ENCODE peak calls at places on chromosomes 2 and 18, in four cellular contexts. One of them, this sample, is unnamed.

GRCh38 chr18:48806551-48807261 is 144.1 kb downstream of the SMAD7 start:
- DNase-seq in tibial nerve: no peak
- DNase-seq in effector memory CD4-positive, alpha-beta T cell: peak
- DNase-seq in A549: no peak
- DNase-seq in this sample: no peak

GRCh38 chr18:40868110-40868858 is 1086.8 kb upstream of the PIK3C3 start:
- DNase-seq in tibial nerve: no peak
- DNase-seq in effector memory CD4-positive, alpha-beta T cell: no peak
- DNase-seq in A549: peak
- DNase-seq in this sample: no peak

GRCh38 chr2:67565761-67566160 is 168.6 kb downstream of the ETAA1 start:
- DNase-seq in tibial nerve: no peak
- DNase-seq in effector memory CD4-positive, alpha-beta T cell: no peak
- DNase-seq in A549: no peak
- DNase-seq in this sample: no peak

GRCh38 chr18:49041677-49042570 is 91.2 kb upstream of the SMAD7 start:
- DNase-seq in tibial nerve: peak
- DNase-seq in effector memory CD4-positive, alpha-beta T cell: peak
- DNase-seq in A549: no peak
- DNase-seq in this sample: no peak

GRCh38 chr2:211766689-211767088 is 771.9 kb downstream of the ERBB4 start:
- DNase-seq in tibial nerve: no peak
- DNase-seq in effector memory CD4-positive, alpha-beta T cell: no peak
- DNase-seq in A549: no peak
- DNase-seq in this sample: no peak

GRCh38 chr18:26700201-26700600 is 151.8 kb upstream of the KCTD1 start:
- DNase-seq in tibial nerve: no peak
- DNase-seq in effector memory CD4-positive, alpha-beta T cell: no peak
- DNase-seq in A549: no peak
- DNase-seq in this sample: no peak

GRCh38 chr2:8197825-8198224 is 484.0 kb upstream of the ID2 start:
- DNase-seq in tibial nerve: no peak
- DNase-seq in effector memory CD4-positive, alpha-beta T cell: no peak
- DNase-seq in A549: no peak
- DNase-seq in this sample: no peak

GRCh38 chr2:52456759-52457377 is 1310.7 kb upstream of the CHAC2 start:
- DNase-seq in tibial nerve: no peak
- DNase-seq in effector memory CD4-positive, alpha-beta T cell: no peak
- DNase-seq in A549: no peak
- DNase-seq in this sample: no peak

GRCh38 chr2:45011621-45012602 is 2.7 kb upstream of the SIX2 start:
- DNase-seq in tibial nerve: no peak
- DNase-seq in effector memory CD4-positive, alpha-beta T cell: no peak
- DNase-seq in A549: no peak
- DNase-seq in this sample: no peak

GRCh38 chr2:65835106-65835505 is 402.7 kb upstream of the SPRED2 start:
- DNase-seq in tibial nerve: no peak
- DNase-seq in effector memory CD4-positive, alpha-beta T cell: no peak
- DNase-seq in A549: no peak
- DNase-seq in this sample: no peak

GRCh38 chr2:57906152-57906732 is 140.4 kb upstream of the VRK2 start:
- DNase-seq in tibial nerve: no peak
- DNase-seq in effector memory CD4-positive, alpha-beta T cell: no peak
- DNase-seq in A549: peak
- DNase-seq in this sample: no peak

GRCh38 chr2:53129851-53130250 is 637.8 kb upstream of the CHAC2 start:
- DNase-seq in tibial nerve: no peak
- DNase-seq in effector memory CD4-positive, alpha-beta T cell: no peak
- DNase-seq in A549: no peak
- DNase-seq in this sample: no peak

GRCh38 chr2:72863046-72863445 is 24.2 kb upstream of the SPR start:
- DNase-seq in tibial nerve: no peak
- DNase-seq in effector memory CD4-positive, alpha-beta T cell: no peak
- DNase-seq in A549: no peak
- DNase-seq in this sample: no peak

GRCh38 chr2:236876642-236877041 is 209.0 kb upstream of the COPS8 start:
- DNase-seq in tibial nerve: no peak
- DNase-seq in effector memory CD4-positive, alpha-beta T cell: no peak
- DNase-seq in A549: no peak
- DNase-seq in this sample: no peak

GRCh38 chr18:23276456-23276855 is 141.2 kb downstream of the CABLES1 start:
- DNase-seq in tibial nerve: no peak
- DNase-seq in effector memory CD4-positive, alpha-beta T cell: no peak
- DNase-seq in A549: no peak
- DNase-seq in this sample: no peak

GRCh38 chr2:148907085-148907785 is 32.2 kb downstream of the KIF5C start:
- DNase-seq in tibial nerve: no peak
- DNase-seq in effector memory CD4-positive, alpha-beta T cell: no peak
- DNase-seq in A549: no peak
- DNase-seq in this sample: no peak

GRCh38 chr2:30492185-30492584 is 45.1 kb downstream of the LCLAT1 start:
- DNase-seq in tibial nerve: no peak
- DNase-seq in effector memory CD4-positive, alpha-beta T cell: no peak
- DNase-seq in A549: no peak
- DNase-seq in this sample: no peak

GRCh38 chr2:27051902-27052645 is 606 bp downstream of the AGBL5 start:
- DNase-seq in tibial nerve: no peak
- DNase-seq in effector memory CD4-positive, alpha-beta T cell: no peak
- DNase-seq in A549: peak
- DNase-seq in this sample: no peak

GRCh38 chr2:69092857-69093256 is 79.9 kb downstream of the ANTXR1 start:
- DNase-seq in tibial nerve: no peak
- DNase-seq in effector memory CD4-positive, alpha-beta T cell: no peak
- DNase-seq in A549: no peak
- DNase-seq in this sample: no peak

GRCh38 chr2:105324732-105325131 is 4.8 kb downstream of the TGFBRAP1 start:
- DNase-seq in tibial nerve: no peak
- DNase-seq in effector memory CD4-positive, alpha-beta T cell: no peak
- DNase-seq in A549: no peak
- DNase-seq in this sample: no peak

GRCh38 chr2:10465915-10466314 is 17.8 kb upstream of the ODC1 start:
- DNase-seq in tibial nerve: no peak
- DNase-seq in effector memory CD4-positive, alpha-beta T cell: no peak
- DNase-seq in A549: no peak
- DNase-seq in this sample: no peak

GRCh38 chr18:36693931-36694661 is 134.7 kb downstream of the TPGS2 start:
- DNase-seq in tibial nerve: no peak
- DNase-seq in effector memory CD4-positive, alpha-beta T cell: no peak
- DNase-seq in A549: no peak
- DNase-seq in this sample: no peak

GRCh38 chr18:36685580-36685979 is 143.2 kb downstream of the TPGS2 start:
- DNase-seq in tibial nerve: no peak
- DNase-seq in effector memory CD4-positive, alpha-beta T cell: no peak
- DNase-seq in A549: no peak
- DNase-seq in this sample: no peak

GRCh38 chr18:36692909-36693308 is 135.9 kb downstream of the TPGS2 start:
- DNase-seq in tibial nerve: no peak
- DNase-seq in effector memory CD4-positive, alpha-beta T cell: no peak
- DNase-seq in A549: no peak
- DNase-seq in this sample: no peak

GRCh38 chr18:36692331-36692730 is 136.5 kb downstream of the TPGS2 start:
- DNase-seq in tibial nerve: no peak
- DNase-seq in effector memory CD4-positive, alpha-beta T cell: no peak
- DNase-seq in A549: no peak
- DNase-seq in this sample: no peak

DNA sequence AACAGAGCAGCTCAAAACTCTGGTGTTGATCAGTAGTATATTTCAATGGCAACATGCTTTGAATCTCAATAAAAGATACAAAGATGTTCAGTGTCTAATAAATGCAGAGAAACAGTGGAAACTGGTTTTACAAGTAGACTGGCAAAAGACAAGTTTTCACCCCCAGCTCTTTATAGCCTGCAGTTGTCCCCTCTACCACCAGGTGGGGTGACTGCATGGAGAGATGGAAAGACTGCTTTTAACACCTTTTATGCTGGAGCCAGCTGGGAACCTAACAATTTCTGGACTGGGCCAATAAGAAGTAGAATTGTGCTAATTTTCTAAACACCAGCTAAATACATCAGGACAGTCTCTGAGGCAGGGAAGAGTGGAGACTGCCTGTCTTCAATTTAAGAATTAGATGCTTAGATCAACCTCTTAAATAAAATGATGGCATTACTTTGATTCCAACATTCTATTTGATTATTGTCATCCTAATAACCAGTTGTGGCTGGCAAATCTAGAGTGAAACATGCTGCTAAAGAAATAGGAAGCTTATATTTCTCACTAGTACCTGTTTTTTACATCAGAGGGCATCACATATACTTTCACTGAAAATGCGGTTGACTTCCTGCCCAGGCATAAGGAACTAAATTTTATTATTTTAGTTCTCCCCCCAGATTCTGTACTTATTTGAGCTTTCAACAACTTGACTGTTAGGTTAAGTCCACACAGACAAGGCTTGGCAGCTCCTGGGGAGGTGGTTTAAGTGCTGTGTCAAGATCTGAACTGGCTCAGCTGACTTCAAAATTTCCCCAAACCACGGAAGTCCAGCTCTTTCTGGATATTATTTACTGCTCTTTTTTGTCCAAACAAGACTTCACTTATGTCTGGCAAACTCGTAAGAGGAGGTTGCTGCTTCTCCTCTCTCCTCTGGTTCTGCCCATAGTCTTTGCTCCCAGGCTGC is 140.5 kb downstream of the TPGS2 start:
- DNase-seq in tibial nerve: peak
- DNase-seq in effector memory CD4-positive, alpha-beta T cell: peak
- DNase-seq in A549: peak
- DNase-seq in this sample: peak
- H3K27ac ChIP-seq in tibial nerve: no peak
- H3K27ac ChIP-seq in effector memory CD4-positive, alpha-beta T cell: no peak
- H3K27ac ChIP-seq in A549: no peak
- H3K27ac ChIP-seq in this sample: no peak

DNA sequence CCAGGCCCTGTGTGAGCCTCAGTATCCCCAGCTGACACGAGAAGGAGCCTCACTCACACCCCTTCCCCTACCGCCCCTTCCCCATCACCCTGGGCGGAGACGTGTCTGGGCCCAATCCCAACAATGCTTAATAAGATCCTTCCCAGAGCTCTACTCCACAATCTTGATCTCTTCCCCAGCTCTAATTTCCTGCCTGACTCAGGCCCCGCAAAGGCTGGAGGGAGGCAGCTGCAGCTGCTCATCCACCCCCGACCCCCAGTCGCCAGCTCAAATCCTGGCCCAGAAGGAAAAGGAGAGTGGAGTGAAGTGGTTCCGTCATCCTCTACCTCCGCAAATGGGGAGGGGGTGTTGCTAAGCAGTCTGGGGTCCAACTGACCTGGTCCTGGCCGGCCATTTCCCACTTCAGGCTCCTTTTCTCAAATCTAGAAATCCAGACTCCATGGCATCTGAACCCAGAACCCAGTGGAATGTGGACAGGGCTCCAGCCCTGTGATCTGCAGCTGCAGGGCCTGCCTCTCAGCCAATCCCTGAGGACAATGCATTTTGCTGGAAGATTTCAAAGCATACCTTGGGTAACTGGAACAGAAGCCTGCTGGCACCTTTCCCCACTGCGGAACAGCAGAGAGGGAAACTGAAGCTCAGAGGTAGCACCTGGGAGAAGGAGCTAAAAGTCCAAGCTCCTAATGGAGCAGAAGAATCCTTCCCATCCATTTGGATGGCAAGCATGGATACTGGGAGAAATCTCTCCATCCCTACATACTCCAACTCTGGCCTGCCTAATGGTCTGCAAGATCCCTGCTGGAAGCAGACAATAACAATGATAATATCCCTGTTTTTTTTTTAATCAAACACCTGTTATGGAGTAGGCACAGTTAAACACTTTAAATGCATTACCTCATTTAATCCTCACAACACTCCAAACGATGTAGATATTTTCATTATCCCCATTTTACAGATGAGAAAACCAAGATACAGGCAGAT is 5.6 kb upstream of the TNS1 start:
- DNase-seq in tibial nerve: no peak
- DNase-seq in effector memory CD4-positive, alpha-beta T cell: no peak
- DNase-seq in A549: no peak
- DNase-seq in this sample: no peak
- H3K27ac ChIP-seq in tibial nerve: no peak
- H3K27ac ChIP-seq in effector memory CD4-positive, alpha-beta T cell: no peak
- H3K27ac ChIP-seq in A549: peak
- H3K27ac ChIP-seq in this sample: no peak

GRCh38 chr2:197307933-197308521 is 2.6 kb downstream of the ANKRD44 start:
- DNase-seq in tibial nerve: no peak
- DNase-seq in effector memory CD4-positive, alpha-beta T cell: no peak
- DNase-seq in A549: no peak
- DNase-seq in this sample: no peak
- H3K27ac ChIP-seq in tibial nerve: no peak
- H3K27ac ChIP-seq in effector memory CD4-positive, alpha-beta T cell: peak
- H3K27ac ChIP-seq in A549: no peak
- H3K27ac ChIP-seq in this sample: peak

DNA sequence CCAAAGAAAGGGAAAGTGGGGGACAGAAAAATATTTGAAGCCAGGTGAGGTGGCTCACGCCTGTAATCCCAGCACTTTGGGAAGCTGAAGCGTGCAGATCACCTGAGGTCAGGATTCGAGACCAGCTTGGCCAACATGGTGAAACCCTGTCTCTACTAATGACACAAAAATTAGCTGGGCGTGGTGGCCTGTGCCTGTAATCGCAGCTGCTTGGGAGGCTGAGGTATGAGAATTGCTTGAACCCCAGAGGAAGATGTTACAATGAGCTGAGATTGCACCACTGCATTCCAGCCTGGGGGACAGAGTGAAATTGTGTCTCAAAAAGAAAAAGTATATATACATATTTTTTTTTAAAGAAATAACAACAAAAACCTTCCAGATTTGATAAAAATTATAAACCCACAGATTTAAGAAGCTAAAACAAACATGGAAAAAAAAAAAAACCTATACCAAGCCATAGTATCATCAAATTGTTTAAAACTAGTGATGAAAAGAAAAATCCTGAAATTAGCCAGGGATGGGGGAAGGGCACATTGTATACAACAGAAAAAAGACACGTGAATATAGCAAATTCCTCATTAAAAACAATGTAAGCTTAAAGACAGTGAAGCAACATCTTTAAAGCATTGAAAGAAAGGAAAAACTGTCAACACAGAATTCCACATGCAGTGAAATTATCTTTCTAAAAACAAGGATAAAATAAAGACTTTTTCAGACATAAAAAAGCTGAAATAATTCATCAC is 40.4 kb upstream of the MYCN start:
- DNase-seq in tibial nerve: no peak
- DNase-seq in effector memory CD4-positive, alpha-beta T cell: no peak
- DNase-seq in A549: no peak
- DNase-seq in this sample: no peak
- H3K27ac ChIP-seq in tibial nerve: no peak
- H3K27ac ChIP-seq in effector memory CD4-positive, alpha-beta T cell: no peak
- H3K27ac ChIP-seq in A549: no peak
- H3K27ac ChIP-seq in this sample: no peak

This sample was measured in substantia nigra.